ENCODE peak calls at places on chromosomes 13 and 19, in ten cellular contexts. Y is A673; J is breast epithelium; G is mesenchymal stem cell; C is cardiac fibroblast; W is ovary; F is vagina; L is fibroblast of pulmonary artery; X is effector memory CD4-positive, alpha-beta T cell; I is endodermal cell. S is an unnamed sample.

GRCh38 chr19:3276341-3276799 is 51.9 kb downstream of the CELF5 start:
- DNase-seq in Y (peak; percentile 92), J (no peak), G (no peak), C (no peak), W (no peak), F (no peak), L (no peak), X (peak; percentile 39), I (peak; percentile 99), S (no peak)

GRCh38 chr19:7242601-7243258 is 51.5 kb downstream of the INSR start:
- DNase-seq in Y (no peak), J (no peak), G (peak; percentile 45), C (peak; percentile 94), W (peak; percentile 36), F (no peak), L (peak; percentile 66), X (no peak), I (no peak), S (no peak)

GRCh38 chr19:33422369-33423180 is 49.1 kb downstream of the CEBPG start:
- DNase-seq in Y (no peak), J (no peak), G (no peak), C (no peak), W (no peak), F (no peak), L (no peak), X (no peak), I (no peak), S (no peak)

GRCh38 chr13:66021846-66022245 is 1208.3 kb downstream of the PCDH9 start:
- DNase-seq in Y (no peak), J (no peak), G (no peak), C (no peak), W (no peak), F (no peak), L (no peak), X (no peak), I (no peak), S (no peak)

GRCh38 chr13:44117351-44117750 is 237.6 kb downstream of the LACC1 start:
- DNase-seq in Y (peak; percentile 87), J (no peak), G (peak; percentile 68), C (peak; percentile 18), W (no peak), F (no peak), L (peak; percentile 24), X (no peak), I (no peak), S (no peak)

GRCh38 chr13:109744512-109745051 is 41.8 kb downstream of the IRS2 start:
- DNase-seq in Y (peak; percentile 76), J (no peak), G (peak; percentile 96), C (peak; percentile 86), W (peak; percentile 91), F (no peak), L (peak; percentile 97), X (no peak), I (peak; percentile 38), S (peak; percentile 32)

GRCh38 chr19:30223866-30224688 is 148.1 kb upstream of the ZNF536 start:
- DNase-seq in Y (no peak), J (no peak), G (no peak), C (no peak), W (no peak), F (no peak), L (no peak), X (no peak), I (no peak), S (no peak)

GRCh38 chr19:15479391-15480345 is at the start of gene PGLYRP2:
- DNase-seq in Y (peak; percentile 47), J (peak; percentile 74), G (no peak), C (no peak), W (no peak), F (no peak), L (peak; percentile 14), X (no peak), I (peak; percentile 65), S (no peak)

GRCh38 chr19:2779121-2779740 is 3.8 kb downstream of the SGTA start:
- DNase-seq in Y (no peak), J (no peak), G (no peak), C (no peak), W (no peak), F (no peak), L (no peak), X (no peak), I (no peak), S (no peak)

GRCh38 chr19:15129856-15130580 is 22.8 kb downstream of the SYDE1 start:
- DNase-seq in Y (no peak), J (no peak), G (no peak), C (no peak), W (no peak), F (no peak), L (no peak), X (no peak), I (no peak), S (no peak)

GRCh38 chr13:42819712-42820111 is 38.3 kb downstream of the FAM216B start:
- DNase-seq in Y (peak; percentile 9), J (no peak), G (no peak), C (peak; percentile 36), W (no peak), F (no peak), L (peak; percentile 60), X (no peak), I (no peak), S (no peak)

GRCh38 chr13:92320323-92320722 is 906.3 kb upstream of the GPC6 start:
- DNase-seq in Y (no peak), J (no peak), G (no peak), C (no peak), W (no peak), F (no peak), L (no peak), X (no peak), I (no peak), S (no peak)

GRCh38 chr13:41034862-41035261 is 15.7 kb upstream of the ELF1 start:
- DNase-seq in Y (no peak), J (no peak), G (no peak), C (peak; percentile 59), W (no peak), F (no peak), L (peak; percentile 14), X (no peak), I (no peak), S (no peak)

GRCh38 chr13:94712812-94713555 is 639 bp upstream of the SOX21 start:
- DNase-seq in Y (peak; percentile 44), J (no peak), G (peak; percentile 56), C (peak; percentile 52), W (peak; percentile 50), F (no peak), L (peak; percentile 65), X (no peak), I (peak; percentile 81), S (no peak)
- H3K4me3 ChIP-seq in Y (peak overlapping the region; percentile 29), J (peak overlapping the region; percentile 35), G (peak overlapping the region; percentile 45), C (no peak overlapping the region), W (peak overlapping the region; percentile 2), F (peak overlapping the region; percentile 37), L (no peak overlapping the region), X (no peak overlapping the region), I (peak overlapping the region; percentile 85), S (peak overlapping the region; percentile 58)

GRCh38 chr13:73406454-73406853 is 347.6 kb downstream of the KLF5 start:
- DNase-seq in Y (no peak), J (no peak), G (no peak), C (no peak), W (no peak), F (no peak), L (no peak), X (no peak), I (no peak), S (no peak)
- H3K4me3 ChIP-seq in Y (no peak overlapping the region), J (no peak overlapping the region), G (no peak overlapping the region), C (no peak overlapping the region), W (no peak overlapping the region), F (no peak overlapping the region), L (no peak overlapping the region), X (no peak overlapping the region), I (no peak overlapping the region), S (no peak overlapping the region)

GRCh38 chr19:45682908-45683307 is 8.8 kb downstream of the SNRPD2 start:
- DNase-seq in Y (no peak), J (no peak), G (no peak), C (no peak), W (no peak), F (no peak), L (no peak), X (no peak), I (no peak), S (no peak)

GRCh38 chr19:45682117-45682516 is 9.6 kb downstream of the SNRPD2 start:
- DNase-seq in Y (no peak), J (no peak), G (no peak), C (no peak), W (no peak), F (no peak), L (no peak), X (no peak), I (no peak), S (no peak)

GRCh38 chr19:45681391-45682015 is 10.2 kb downstream of the SNRPD2 start:
- DNase-seq in Y (peak; percentile 79), J (peak; percentile 88), G (peak; percentile 82), C (peak; percentile 83), W (peak; percentile 85), F (no peak), L (peak; percentile 80), X (peak; percentile 78), I (peak; percentile 98), S (peak; percentile 90)

GRCh38 chr19:45676851-45677263 is 8.8 kb downstream of the GIPR start:
- DNase-seq in Y (no peak), J (no peak), G (no peak), C (no peak), W (no peak), F (no peak), L (no peak), X (peak; percentile 41), I (no peak), S (no peak)

GRCh38 chr19:45677351-45678230 is 9.6 kb downstream of the GIPR start:
- DNase-seq in Y (peak; percentile 97), J (peak; percentile 89), G (peak; percentile 87), C (peak; percentile 61), W (peak; percentile 64), F (no peak), L (peak; percentile 90), X (peak; percentile 78), I (peak; percentile 100), S (peak; percentile 64)
- H3K4me3 ChIP-seq in Y (peak overlapping the region; percentile 42), J (peak overlapping the region; percentile 59), G (peak overlapping the region; percentile 50), C (peak overlapping the region; percentile 21), W (no peak overlapping the region), F (peak overlapping the region; percentile 38), L (peak overlapping the region; percentile 36), X (peak overlapping the region; percentile 52), I (peak overlapping the region; percentile 79), S (peak overlapping the region; percentile 43)

GRCh38 chr19:49340865-49341718 is 5.9 kb downstream of the CD37 start:
- DNase-seq in Y (no peak), J (peak; percentile 36), G (no peak), C (no peak), W (no peak), F (no peak), L (no peak), X (no peak), I (peak; percentile 48), S (no peak)

GRCh38 chr19:49338691-49339363 is 3.6 kb downstream of the CD37 start:
- DNase-seq in Y (peak; percentile 87), J (peak; percentile 85), G (peak; percentile 29), C (peak; percentile 34), W (peak; percentile 89), F (no peak), L (peak; percentile 44), X (no peak), I (peak; percentile 99), S (peak; percentile 72)

GRCh38 chr19:49339364-49340068 is 4.3 kb downstream of the CD37 start:
- DNase-seq in Y (peak; percentile 97), J (peak; percentile 83), G (peak; percentile 70), C (peak; percentile 78), W (peak; percentile 93), F (no peak), L (peak; percentile 85), X (no peak), I (peak; percentile 96), S (peak; percentile 90)

GRCh38 chr19:49342291-49342721 is 7.1 kb downstream of the CD37 start:
- DNase-seq in Y (no peak), J (no peak), G (no peak), C (no peak), W (no peak), F (no peak), L (no peak), X (no peak), I (peak; percentile 26), S (no peak)

GRCh38 chr19:49340069-49340864 is 5.1 kb downstream of the CD37 start:
- DNase-seq in Y (peak; percentile 93), J (peak; percentile 69), G (no peak), C (peak; percentile 25), W (peak; percentile 88), F (no peak), L (no peak), X (no peak), I (peak; percentile 89), S (peak; percentile 59)
- H3K4me3 ChIP-seq in Y (no peak overlapping the region), J (peak overlapping the region; percentile 56), G (no peak overlapping the region), C (peak overlapping the region; percentile 26), W (peak overlapping the region; percentile 48), F (peak overlapping the region; percentile 50), L (no peak overlapping the region), X (no peak overlapping the region), I (no peak overlapping the region), S (peak overlapping the region; percentile 63)

S was measured in psoas muscle.